ENCODE peak calls at places on chromosome 1, in six cellular contexts. W is neural progenitor cell, J is right lobe of liver, L is lower lobe of right lung, C is MM.1S, G is AG04450. Y is an unnamed sample. For H3K27me3, the result is how much of the 10 kb centered on the place peaks cover.

GRCh38 chr1:68426594-68426993 is 23.2 kb downstream of the RPE65 start:
- DNase-seq in W (no peak), J (no peak), L (no peak), C (no peak), G (no peak), Y (no peak)

GRCh38 chr1:15005116-15005515 is 148.4 kb upstream of the TMEM51 start:
- DNase-seq in W (no peak), J (no peak), L (no peak), C (no peak), G (no peak), Y (no peak)

GRCh38 chr1:47650606-47651005 is 212.8 kb downstream of the FOXD2 start:
- DNase-seq in W (no peak), J (no peak), L (no peak), C (no peak), G (no peak), Y (no peak)

GRCh38 chr1:209805875-209806760 is at the start of gene IRF6:
- DNase-seq in W (peak), J (peak), L (peak), C (peak), G (no peak), Y (peak)

GRCh38 chr1:54105736-54106269 is 47.0 kb downstream of the CDCP2 start:
- DNase-seq in W (no peak), J (no peak), L (no peak), C (no peak), G (no peak), Y (no peak)

GRCh38 chr1:184693011-184693410 is 61.6 kb downstream of the EDEM3 start:
- DNase-seq in W (no peak), J (no peak), L (no peak), C (no peak), G (no peak), Y (no peak)

GRCh38 chr1:210104103-210104502 is 128.5 kb upstream of the SERTAD4 start:
- DNase-seq in W (no peak), J (no peak), L (no peak), C (no peak), G (no peak), Y (peak)

GRCh38 chr1:226654508-226655124 is 84.5 kb downstream of the ITPKB start:
- DNase-seq in W (no peak), J (no peak), L (peak), C (no peak), G (no peak), Y (no peak)

GRCh38 chr1:77347646-77348045 is 65.8 kb downstream of the AK5 start:
- DNase-seq in W (no peak), J (no peak), L (no peak), C (no peak), G (peak), Y (peak)

GRCh38 chr1:2314297-2314802 is 77.0 kb downstream of the MORN1 start:
- DNase-seq in W (peak), J (no peak), L (peak), C (no peak), G (no peak), Y (no peak)

GRCh38 chr1:211520641-211521040 is 28.7 kb upstream of the RD3 start:
- DNase-seq in W (no peak), J (no peak), L (no peak), C (no peak), G (no peak), Y (no peak)

GRCh38 chr1:69671363-69672010 is 103.8 kb downstream of the LRRC7 start:
- DNase-seq in W (no peak), J (no peak), L (no peak), C (no peak), G (no peak), Y (no peak)

GRCh38 chr1:208098758-208099157 is 145.4 kb downstream of the PLXNA2 start:
- DNase-seq in W (no peak), J (peak), L (no peak), C (no peak), G (no peak), Y (no peak)

GRCh38 chr1:41404308-41404755 is 43.1 kb downstream of the FOXO6 start:
- DNase-seq in W (peak), J (no peak), L (no peak), C (no peak), G (no peak), Y (no peak)

GRCh38 chr1:156291226-156292061 is 4.0 kb downstream of the GLMP start:
- DNase-seq in W (peak), J (peak), L (peak), C (peak), G (peak), Y (no peak)

GRCh38 chr1:64328195-64328594 is 124.8 kb downstream of the UBE2U start:
- DNase-seq in W (no peak), J (no peak), L (no peak), C (no peak), G (no peak), Y (no peak)

GRCh38 chr1:223135176-223135575 is 7.9 kb downstream of the TLR5 start:
- DNase-seq in W (no peak), J (no peak), L (no peak), C (no peak), G (no peak), Y (no peak)

GRCh38 chr1:205243355-205244191 is 15.8 kb downstream of the TMCC2 start:
- DNase-seq in W (no peak), J (no peak), L (no peak), C (no peak), G (no peak), Y (no peak)

GRCh38 chr1:241316372-241316771 is 40.6 kb downstream of the RGS7 start:
- DNase-seq in W (no peak), J (no peak), L (no peak), C (no peak), G (no peak), Y (no peak)

GRCh38 chr1:166166400-166166699 is 451 bp downstream of the FAM78B start:
- DNase-seq in W (peak), J (no peak), L (no peak), C (no peak), G (no peak), Y (no peak)

GRCh38 chr1:181134543-181135461 is 46.3 kb downstream of the IER5 start:
- DNase-seq in W (no peak), J (no peak), L (peak), C (peak), G (peak), Y (no peak)

GRCh38 chr1:36606908-36607651 is 124.4 kb upstream of the CSF3R start:
- DNase-seq in W (no peak), J (no peak), L (no peak), C (no peak), G (no peak), Y (no peak)

GRCh38 chr1:154622503-154623039 is 14.6 kb upstream of the ADAR start:
- DNase-seq in W (no peak), J (no peak), L (no peak), C (no peak), G (no peak), Y (no peak)

GRCh38 chr1:152752225-152752624 is 5.6 kb upstream of the KPRP start:
- DNase-seq in W (no peak), J (no peak), L (no peak), C (no peak), G (no peak), Y (no peak)

GRCh38 chr1:198530964-198531363 is 9.5 kb downstream of the ATP6V1G3 start:
- DNase-seq in W (peak), J (no peak), L (no peak), C (no peak), G (no peak), Y (no peak)

GRCh38 chr1:109161836-109162606 is 48.1 kb downstream of the ELAPOR1 start:
- DNase-seq in W (no peak), J (no peak), L (peak), C (peak), G (no peak), Y (peak)

GRCh38 chr1:88560614-88561013 is 123.5 kb upstream of the PKN2 start:
- DNase-seq in W (no peak), J (no peak), L (no peak), C (no peak), G (no peak), Y (no peak)
- H3K27me3 ChIP-seq in W (under half), J (under half), L (under half), C (under half), G (under half), Y (under half)

DNA sequence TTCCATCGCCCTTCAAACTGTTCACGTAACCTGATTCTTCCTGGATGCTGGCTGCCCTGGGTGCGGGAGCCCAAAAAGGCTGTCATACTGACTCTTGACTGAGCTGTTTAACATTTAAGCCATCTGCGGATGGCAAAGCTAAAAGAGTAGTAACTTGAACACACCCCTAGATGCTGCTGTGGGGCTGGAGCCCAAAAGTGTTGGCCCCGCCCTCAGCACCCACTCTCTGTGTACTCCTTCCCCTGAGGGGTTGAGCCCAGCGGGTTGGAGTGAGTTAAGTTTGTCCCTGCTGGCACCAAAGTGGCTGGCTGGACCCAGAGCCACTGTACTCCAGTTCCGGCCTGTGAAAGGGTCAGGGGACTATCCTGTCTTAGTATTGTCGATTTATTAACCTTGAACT is 640.6 kb downstream of the PTPRU start:
- DNase-seq in W (no peak), J (no peak), L (no peak), C (peak), G (no peak), Y (no peak)
- TF ChIP-seq CTCF in W (peak), J (no peak), L (no peak), C (no peak), G (no peak), Y (no peak)

GRCh38 chr1:27614048-27614624 is 10.2 kb upstream of the AHDC1 start:
- DNase-seq in W (no peak), J (no peak), L (no peak), C (no peak), G (no peak), Y (no peak)
- H3K4me3 ChIP-seq in W (peak), J (no peak), L (no peak), C (no peak), G (no peak), Y (no peak)

GRCh38 chr1:39733161-39733560 is 5.5 kb upstream of the PPIE start:
- DNase-seq in W (no peak), J (no peak), L (no peak), C (no peak), G (no peak), Y (no peak)

GRCh38 chr1:39729030-39729429 is 9.7 kb upstream of the PPIE start:
- DNase-seq in W (no peak), J (no peak), L (no peak), C (no peak), G (no peak), Y (no peak)

GRCh38 chr1:39735731-39736130 is 3.0 kb upstream of the PPIE start:
- DNase-seq in W (no peak), J (no peak), L (no peak), C (no peak), G (no peak), Y (no peak)

GRCh38 chr1:39729842-39730241 is 8.8 kb upstream of the PPIE start:
- DNase-seq in W (no peak), J (no peak), L (no peak), C (no peak), G (no peak), Y (no peak)

DNA sequence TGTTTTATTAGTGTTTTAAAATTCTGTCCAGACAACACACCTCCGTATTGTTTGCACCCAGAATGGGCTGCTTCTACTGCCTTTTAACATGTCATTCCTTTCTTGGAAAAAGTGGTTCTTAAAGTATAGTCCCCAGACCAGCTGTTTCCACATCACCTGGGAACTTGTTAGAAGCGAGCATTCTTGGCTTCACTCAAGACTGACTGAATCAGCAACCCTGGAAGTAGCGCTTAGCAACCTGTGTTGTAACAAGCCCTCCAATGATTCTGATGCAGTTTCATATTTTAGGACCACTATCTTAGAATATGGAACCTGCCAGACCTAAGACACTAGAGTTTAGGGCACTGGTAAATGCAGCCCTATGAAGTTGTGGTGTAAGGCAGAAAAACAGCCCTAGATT is 6.0 kb upstream of the PPIE start:
- DNase-seq in W (no peak), J (no peak), L (no peak), C (no peak), G (no peak), Y (no peak)
- H3K27me3 ChIP-seq in W (half or more), J (under half), L (under half), C (under half), G (under half), Y (under half)

DNA sequence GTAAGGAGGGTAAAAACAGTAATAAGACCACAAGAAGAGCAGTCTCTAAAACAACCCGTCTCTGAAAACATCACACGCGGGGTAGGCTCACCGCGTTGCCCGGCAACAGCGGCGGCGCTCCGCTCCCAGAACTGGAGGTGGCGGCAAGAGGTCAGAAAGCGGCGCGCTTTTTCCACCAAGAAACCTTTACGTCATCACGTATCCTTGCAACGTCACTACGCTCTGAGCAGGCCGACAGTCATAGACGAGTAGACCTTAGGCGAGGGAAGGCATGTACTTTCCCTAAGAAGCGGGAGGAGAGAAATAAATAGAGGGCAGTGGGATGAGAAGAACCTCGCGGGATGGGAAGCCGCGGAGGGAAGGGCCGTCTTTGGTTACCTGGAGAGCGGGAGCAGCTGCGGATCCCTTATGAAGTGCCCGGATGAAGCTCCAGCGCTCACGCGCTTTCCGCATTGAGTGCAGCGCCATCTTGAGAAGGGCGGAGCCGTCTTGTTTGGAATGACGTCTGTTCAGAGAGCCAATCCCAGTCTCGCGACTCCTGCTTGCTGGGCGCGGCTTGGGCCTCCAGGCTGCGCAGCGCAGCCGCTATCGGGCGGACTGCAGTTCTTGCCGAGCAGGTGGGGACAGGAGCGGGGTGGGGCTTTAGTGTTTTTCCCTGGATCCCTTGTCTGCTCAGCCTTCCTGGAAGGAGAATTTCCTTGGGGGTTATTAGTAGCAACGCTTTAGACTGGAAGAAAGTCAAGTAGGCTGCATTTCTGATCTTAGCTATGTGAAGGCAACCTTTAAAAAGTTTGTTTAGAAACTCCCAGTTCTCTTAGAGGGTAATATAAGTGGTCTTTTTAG is at the start of gene WARS2:
- DNase-seq in W (peak), J (peak), L (peak), C (peak), G (peak), Y (peak)
- TF ChIP-seq CTCF in W (no peak), J (no peak), L (no peak), C (no peak), G (no peak), Y (no peak)

GRCh38 chr1:173866462-173866861 is 1.3 kb downstream of the GAS5 start:
- DNase-seq in W (no peak), J (no peak), L (no peak), C (no peak), G (no peak), Y (no peak)
- H3K4me3 ChIP-seq in W (peak), J (peak), L (peak), C (peak), G (peak), Y (peak)

DNA sequence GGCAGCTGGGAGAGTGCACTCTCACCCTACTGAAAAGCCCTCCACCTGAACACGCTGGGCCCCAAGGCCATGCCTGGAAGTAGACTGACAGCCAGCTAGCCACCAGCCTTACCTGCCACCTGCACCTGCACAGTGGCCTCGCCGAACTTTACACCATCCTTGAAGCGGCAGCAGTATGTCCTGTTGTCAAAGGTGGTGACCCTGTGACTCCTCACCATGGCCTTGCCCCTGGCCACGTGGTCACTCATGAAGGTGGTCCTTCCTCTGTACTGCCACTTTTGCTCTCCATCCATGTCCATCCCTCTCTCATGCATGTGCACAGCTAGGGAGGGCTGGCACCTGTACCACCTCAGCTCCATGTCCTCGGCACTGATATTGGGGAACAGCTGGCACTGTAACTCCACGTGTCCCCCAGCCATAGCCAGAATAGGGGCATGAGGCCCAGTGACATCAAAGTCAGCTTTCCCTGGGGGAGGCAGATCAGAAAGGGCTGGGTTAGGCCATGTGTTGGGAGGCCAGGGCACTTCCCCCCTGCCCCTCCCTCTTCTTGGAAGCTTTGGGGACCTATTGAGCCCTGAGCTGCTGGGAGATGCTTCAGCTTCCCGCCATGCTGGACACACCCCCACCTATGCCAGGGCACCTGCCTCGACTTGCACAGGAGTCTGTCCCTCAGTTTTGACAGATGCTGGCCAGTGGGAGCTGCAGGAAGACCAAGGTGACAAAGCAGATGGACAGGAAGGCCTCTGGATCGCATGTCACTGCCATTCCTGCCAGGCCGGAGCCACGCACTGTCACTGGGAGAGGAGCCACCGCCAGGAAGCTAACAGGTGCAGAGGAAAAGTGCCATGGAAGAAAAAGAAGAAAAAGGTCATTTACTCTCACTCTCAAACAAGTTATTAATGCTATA is 24.6 kb downstream of the RNF187 start:
- DNase-seq in W (no peak), J (peak), L (no peak), C (no peak), G (no peak), Y (no peak)
- H3K27me3 ChIP-seq in W (half or more), J (under half), L (under half), C (under half), G (under half), Y (under half)

DNA sequence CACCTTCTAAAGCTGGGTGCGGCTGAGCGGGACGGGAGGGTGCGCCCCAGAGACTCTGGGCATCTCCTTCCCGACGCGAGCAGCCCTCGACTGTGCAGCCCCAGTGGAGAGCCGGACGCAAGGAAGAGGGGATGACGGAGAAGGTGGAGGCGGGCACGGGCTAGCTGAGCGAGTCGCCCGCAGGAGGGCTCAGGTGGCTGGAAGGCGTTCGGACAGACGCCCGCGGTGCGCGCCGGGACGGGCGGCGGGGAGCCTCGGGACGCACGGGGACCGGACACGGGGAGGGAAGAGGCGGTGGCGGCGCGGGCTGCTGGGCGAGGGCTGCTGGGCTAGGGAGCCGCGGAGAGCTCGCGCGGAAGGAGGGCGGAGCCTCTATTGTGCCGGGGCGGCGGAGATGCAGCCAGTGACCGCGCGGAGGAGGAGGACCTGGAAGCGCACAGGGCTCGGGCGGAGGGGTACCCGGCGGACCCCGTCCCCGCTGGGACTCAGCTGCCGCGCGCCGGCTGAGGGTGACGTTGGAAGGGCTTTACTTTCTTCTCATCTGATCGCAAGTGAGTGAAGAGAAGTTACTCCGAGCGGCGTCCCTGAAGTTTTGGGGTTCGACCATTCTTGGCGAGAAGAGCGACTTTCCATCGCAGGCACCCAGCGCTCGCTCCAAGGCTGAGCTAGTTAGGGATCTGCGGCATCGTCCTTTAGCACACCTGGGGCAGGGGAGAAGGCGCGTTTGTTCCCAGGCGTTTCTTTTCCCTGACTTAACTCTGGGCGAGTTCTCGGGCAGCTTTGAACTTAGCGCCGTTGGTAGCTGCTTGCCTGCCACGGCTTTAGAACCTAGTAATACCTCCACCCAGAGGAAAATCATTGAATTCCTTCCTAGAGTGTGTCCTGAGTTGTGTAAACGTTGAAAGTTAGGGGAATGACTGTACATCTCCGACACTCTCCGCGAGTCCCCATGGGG is at the start of gene OLFML2B:
- DNase-seq in W (peak), J (peak), L (peak), C (peak), G (peak), Y (peak)
- TF ChIP-seq CTCF in W (no peak), J (peak), L (peak), C (peak), G (peak), Y (peak)

GRCh38 chr1:236397173-236397759 is 3.2 kb downstream of the EDARADD start:
- DNase-seq in W (no peak), J (no peak), L (no peak), C (no peak), G (no peak), Y (no peak)
- H3K4me3 ChIP-seq in W (no peak), J (no peak), L (no peak), C (no peak), G (no peak), Y (no peak)

Y was measured in kidney epithelial cell.